ENCODE peak calls at places on chromosomes 16 and 17, in four cellular contexts. S is psoas muscle, G is PC-3, Y is epithelial cell of esophagus. D is an unnamed sample.

GRCh38 chr16:57893559-57894389 is 77.2 kb downstream of the CNGB1 start:
- DNase-seq in G (peak), Y (peak), S (no peak), D (peak)

GRCh38 chr16:67431805-67432476 is 1.0 kb downstream of the HSD11B2 start:
- DNase-seq in G (no peak), Y (no peak), S (no peak), D (no peak)

GRCh38 chr17:40559016-40559853 is 6.0 kb downstream of the CCR7 start:
- DNase-seq in G (no peak), S (peak), Y (no peak), D (no peak)

GRCh38 chr16:64311241-64311640 is 810.6 kb downstream of the CDH11 start:
- DNase-seq in Y (peak), G (peak), S (no peak), D (no peak)

GRCh38 chr17:64491034-64491860 is 5.6 kb downstream of the POLG2 start:
- DNase-seq in Y (peak), G (peak), S (no peak), D (peak)

GRCh38 chr17:39270923-39271322 is 45.2 kb upstream of the STAC2 start:
- DNase-seq in G (peak), S (no peak), Y (peak), D (peak)

GRCh38 chr17:15298176-15298575 is 33.0 kb upstream of the PMP22 start:
- DNase-seq in G (peak), S (no peak), Y (peak), D (no peak)

GRCh38 chr16:2775765-2776499 is 1.1 kb downstream of the ELOB start:
- DNase-seq in G (no peak), Y (no peak), S (no peak), D (no peak)

GRCh38 chr17:74325743-74326379 is at the start of gene KIF19:
- DNase-seq in Y (no peak), G (no peak), S (peak), D (no peak)

GRCh38 chr17:360141-360705 is 7.6 kb upstream of the RPH3AL start:
- DNase-seq in S (peak), Y (no peak), G (no peak), D (no peak)

GRCh38 chr17:47721725-47722124 is 11.3 kb upstream of the TBX21 start:
- DNase-seq in S (no peak), Y (no peak), G (no peak), D (no peak)

GRCh38 chr17:50375858-50376538 is 3.0 kb downstream of the EME1 start:
- DNase-seq in Y (no peak), S (no peak), G (no peak), D (no peak)

GRCh38 chr17:46193246-46193625 is at the start of gene KANSL1:
- DNase-seq in S (peak), Y (peak), G (peak), D (peak)

GRCh38 chr17:46194393-46195216 is 1.4 kb upstream of the KANSL1 start:
- DNase-seq in G (peak), Y (peak), S (no peak), D (peak)

GRCh38 chr17:46195217-46195855 is 2.1 kb upstream of the KANSL1 start:
- DNase-seq in Y (no peak), G (no peak), S (no peak), D (no peak)

GRCh38 chr17:46192484-46193245 is 564 bp downstream of the KANSL1 start:
- DNase-seq in G (peak), S (peak), Y (peak), D (peak)

GRCh38 chr17:46193626-46194392 is 580 bp upstream of the KANSL1 start:
- DNase-seq in G (peak), S (peak), Y (peak), D (peak)
- TF ChIP-seq CTCF in G (peak), S (no peak), Y (peak), D (peak)

GRCh38 chr17:6893382-6894205 is 62.1 kb upstream of the TEKT1 start:
- DNase-seq in Y (peak), G (no peak), S (no peak), D (no peak)

GRCh38 chr17:6894206-6894528 is 62.6 kb upstream of the TEKT1 start:
- DNase-seq in Y (peak), S (no peak), G (no peak), D (no peak)
- TF ChIP-seq CTCF in Y (peak), S (peak), G (peak), D (peak)

GRCh38 chr16:62079236-62079635 is 43.0 kb upstream of the CDH8 start:
- DNase-seq in Y (peak), G (peak), S (no peak), D (no peak)

DNA sequence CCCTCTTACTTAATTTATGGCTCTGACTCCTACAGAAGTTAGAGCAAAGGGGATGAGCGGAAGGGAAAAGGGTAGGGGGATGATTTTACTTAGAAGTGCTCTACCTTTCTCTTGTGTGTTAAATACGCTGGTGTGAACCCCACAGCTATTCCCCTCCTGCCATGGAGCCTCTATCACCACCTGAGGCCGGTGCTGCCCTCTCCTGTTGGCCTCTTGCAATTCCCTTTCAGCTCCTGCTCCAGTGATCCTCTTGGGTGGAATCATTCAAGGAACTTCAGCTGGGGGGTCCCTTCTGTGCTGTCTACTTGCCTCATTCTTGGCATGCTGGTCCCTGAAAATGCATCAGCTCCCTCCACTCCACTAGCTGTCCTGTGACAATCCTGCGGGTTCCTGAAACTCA is 41.8 kb upstream of the CDH8 start:
- DNase-seq in S (no peak), G (peak), Y (peak), D (peak)
- TF ChIP-seq CTCF in S (no peak), G (peak), Y (peak), D (peak)

DNA sequence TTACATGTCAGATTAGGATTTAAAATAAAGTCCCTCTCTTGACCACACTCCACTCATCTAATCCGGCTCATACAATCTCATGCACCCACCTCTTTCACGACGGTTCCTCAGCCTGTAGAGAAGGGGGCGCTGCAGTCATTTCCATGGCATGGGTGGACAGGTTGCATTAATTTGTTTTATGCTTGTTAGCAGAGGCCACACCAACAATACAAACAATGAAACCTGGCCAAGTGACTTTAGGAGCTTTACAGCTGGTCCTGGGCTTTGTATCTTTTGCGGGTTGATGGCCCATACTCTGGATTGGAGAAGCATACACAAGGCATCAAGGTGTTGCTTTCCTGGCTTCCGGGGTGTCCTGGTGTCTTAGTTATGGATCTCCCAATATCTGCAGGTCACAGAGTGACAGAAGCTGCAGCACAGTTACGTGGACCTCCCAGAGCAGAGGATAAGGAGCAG is 9.7 kb upstream of the SNF8 start:
- DNase-seq in G (peak), Y (peak), S (no peak), D (peak)
- TF ChIP-seq CTCF in G (peak), Y (peak), S (no peak), D (peak)

GRCh38 chr17:72077326-72077960 is 43.4 kb upstream of the SOX9 start:
- DNase-seq in Y (peak), G (peak), S (no peak), D (peak)
- TF ChIP-seq CTCF in Y (no peak), G (peak), S (no peak), D (no peak)